ENCODE peak calls at places on chromosomes 5 and 9, in nine cellular contexts. O is PC-3, X is fibroblast of lung, F is HepG2, L is hepatocyte, Z is mammary epithelial cell, P is MM.1S, T is astrocyte, Q is PC-9. Y is an unnamed sample.

GRCh38 chr5:13708906-13709305 is 235.6 kb downstream of the DNAH5 start:
- DNase-seq in X (no peak), T (no peak), P (no peak), O (no peak), Q (no peak), L (no peak), Z (no peak), F (no peak), Y (no peak)

GRCh38 chr5:98121036-98121936 is 652.2 kb upstream of the RGMB start:
- DNase-seq in O (no peak), L (no peak), X (no peak), Q (no peak), F (peak), T (no peak), P (no peak), Z (no peak), Y (no peak)

GRCh38 chr9:132638240-132638639 is 31.5 kb downstream of the DDX31 start:
- DNase-seq in O (peak), Q (no peak), F (no peak), T (no peak), P (no peak), L (no peak), X (peak), Z (no peak), Y (no peak)

GRCh38 chr9:75083188-75083976 is 4.6 kb downstream of the NMRK1 start:
- DNase-seq in L (peak), P (no peak), Z (peak), T (no peak), X (no peak), Q (no peak), F (peak), O (peak), Y (no peak)

GRCh38 chr5:51326844-51327243 is 56.4 kb upstream of the ISL1 start:
- DNase-seq in F (no peak), Q (no peak), T (no peak), X (no peak), O (no peak), L (no peak), P (no peak), Z (peak), Y (no peak)

GRCh38 chr9:125240649-125240999 is 519 bp downstream of the HSPA5 start:
- DNase-seq in Q (no peak), O (peak), Z (peak), P (peak), L (no peak), X (peak), T (no peak), F (peak), Y (no peak)

GRCh38 chr5:178196986-178197385 is 7.3 kb upstream of the HNRNPAB start:
- DNase-seq in Q (no peak), Z (no peak), O (no peak), F (peak), P (no peak), X (no peak), L (no peak), T (no peak), Y (no peak)

GRCh38 chr9:113656771-113657670 is 193.5 kb downstream of the RGS3 start:
- DNase-seq in L (no peak), Z (no peak), Q (no peak), O (no peak), F (peak), X (no peak), T (no peak), P (no peak), Y (no peak)

GRCh38 chr9:129562917-129563316 is 58.0 kb downstream of the C9orf50 start:
- DNase-seq in X (no peak), T (no peak), P (no peak), O (no peak), F (no peak), Q (no peak), Z (no peak), L (no peak), Y (no peak)

GRCh38 chr9:4750021-4750673 is 9.1 kb upstream of the AK3 start:
- DNase-seq in O (peak), F (no peak), X (peak), T (peak), L (peak), Q (no peak), P (peak), Z (peak), Y (no peak)

GRCh38 chr9:22693151-22693550 is 246.5 kb downstream of the DMRTA1 start:
- DNase-seq in L (no peak), X (peak), Z (no peak), P (no peak), T (peak), O (peak), F (no peak), Q (no peak), Y (no peak)

GRCh38 chr5:92468307-92468706 is 1085.2 kb upstream of the ARRDC3 start:
- DNase-seq in F (no peak), Z (no peak), X (no peak), P (no peak), Q (no peak), O (no peak), T (no peak), L (no peak), Y (no peak)

GRCh38 chr5:160262665-160263064 is 33.4 kb downstream of the FABP6 start:
- DNase-seq in F (no peak), T (no peak), Q (no peak), P (no peak), O (no peak), X (no peak), Z (no peak), L (peak), Y (no peak)

GRCh38 chr5:169280286-169280685 is 20.7 kb downstream of the SLIT3 start:
- DNase-seq in F (no peak), T (no peak), L (no peak), Z (no peak), P (no peak), O (no peak), X (no peak), Q (no peak), Y (no peak)

GRCh38 chr5:139571966-139572365 is 10.8 kb downstream of the UBE2D2 start:
- DNase-seq in L (no peak), X (no peak), F (no peak), T (no peak), O (no peak), Q (peak), Z (no peak), P (no peak), Y (no peak)

GRCh38 chr9:85703398-85703797 is 38.4 kb downstream of the AGTPBP1 start:
- DNase-seq in O (no peak), P (no peak), T (peak), X (no peak), Q (no peak), Z (peak), L (no peak), F (no peak), Y (no peak)

GRCh38 chr9:26053954-26054353 is 375.7 kb upstream of the TUSC1 start:
- DNase-seq in Z (no peak), T (no peak), P (no peak), X (no peak), F (no peak), O (no peak), L (no peak), Q (no peak), Y (no peak)

GRCh38 chr5:132003982-132004381 is 7.5 kb downstream of the ACSL6 start:
- DNase-seq in O (no peak), Q (no peak), F (no peak), L (no peak), X (no peak), P (no peak), T (no peak), Z (no peak), Y (no peak)

GRCh38 chr5:60323596-60323995 is 376.4 kb downstream of the DEPDC1B start:
- DNase-seq in Q (no peak), X (no peak), Z (no peak), P (no peak), L (no peak), O (no peak), F (no peak), T (no peak), Y (no peak)

GRCh38 chr5:96909003-96909402 is 26.9 kb upstream of the LNPEP start:
- DNase-seq in O (no peak), P (no peak), X (no peak), F (no peak), T (peak), Q (no peak), Z (no peak), L (no peak), Y (no peak)

GRCh38 chr9:100725376-100725775 is 147.5 kb downstream of the CAVIN4 start:
- DNase-seq in L (no peak), Z (no peak), O (no peak), Q (no peak), X (no peak), T (no peak), P (no peak), F (no peak), Y (no peak)

GRCh38 chr9:134891713-134892112 is 11.1 kb downstream of the FCN2 start:
- DNase-seq in T (no peak), O (no peak), Z (no peak), F (no peak), Q (no peak), L (no peak), P (no peak), X (no peak), Y (no peak)

GRCh38 chr5:16179511-16179935 is at the start of gene MARCHF11:
- DNase-seq in T (no peak), O (no peak), Q (no peak), F (no peak), X (no peak), Z (no peak), P (no peak), L (peak), Y (no peak)

GRCh38 chr5:16179936-16180788 is 571 bp upstream of the MARCHF11 start:
- DNase-seq in Q (no peak), F (no peak), P (no peak), X (no peak), Z (no peak), T (no peak), O (no peak), L (peak), Y (no peak)

GRCh38 chr5:16180789-16181082 is 1.1 kb upstream of the MARCHF11 start:
- DNase-seq in L (no peak), Q (no peak), X (no peak), P (no peak), T (no peak), Z (no peak), F (no peak), O (no peak), Y (no peak)

DNA sequence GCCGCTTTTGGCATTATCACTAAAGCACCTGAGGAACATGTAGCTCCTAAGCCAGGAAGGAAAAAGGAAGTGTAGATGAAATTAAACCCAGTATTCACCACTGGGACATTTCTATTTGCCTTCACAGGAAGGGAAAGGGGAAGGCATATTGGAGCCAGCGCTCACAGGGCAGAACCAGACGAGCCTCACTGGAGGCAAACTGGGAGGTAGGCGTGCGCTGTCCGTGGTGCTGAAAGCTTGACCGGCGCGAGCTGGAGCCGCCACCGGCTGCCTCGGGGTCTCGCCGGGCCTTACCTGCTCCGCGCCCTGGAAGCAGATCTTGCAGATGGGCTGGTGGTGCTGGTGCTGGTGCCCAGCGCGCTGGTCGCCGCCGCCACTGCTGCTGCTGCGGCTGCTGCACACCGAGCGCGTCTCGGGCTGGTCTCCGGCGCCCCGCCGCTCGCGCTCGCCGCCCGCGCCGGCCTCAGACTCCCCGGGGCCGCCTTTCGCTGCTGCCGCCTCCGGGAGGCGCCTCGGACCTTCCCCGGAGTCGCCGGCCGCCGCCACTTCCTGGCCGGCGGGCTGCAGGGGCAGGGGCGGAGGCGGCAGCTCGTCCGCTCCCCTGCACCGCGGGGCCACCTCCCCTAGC is 732 bp downstream of the MARCHF11 start:
- DNase-seq in F (peak), L (peak), Q (no peak), X (peak), P (peak), O (peak), T (peak), Z (peak), Y (no peak)
- TF ChIP-seq EZH2 in F (no peak), L (peak), Q (no peak), X (peak), P (no peak), O (no peak), T (peak), Z (peak), Y (no peak)

GRCh38 chr5:181259974-181260719 is 796 bp downstream of the TRIM52 start:
- DNase-seq in Z (peak), F (no peak), O (no peak), P (no peak), Q (no peak), X (no peak), T (no peak), L (no peak), Y (no peak)

GRCh38 chr5:181260720-181261319 is at the start of gene TRIM52:
- DNase-seq in P (peak), X (peak), Q (peak), F (peak), Z (peak), O (peak), L (peak), T (peak), Y (peak)

GRCh38 chr5:181261320-181262085 is 560 bp upstream of the TRIM52 start:
- DNase-seq in Q (no peak), P (peak), Z (peak), F (peak), O (peak), T (peak), X (peak), L (peak), Y (peak)

GRCh38 chr5:181265092-181265671 is 4.2 kb upstream of the TRIM52 start:
- DNase-seq in Q (no peak), F (no peak), X (no peak), Z (no peak), P (no peak), L (no peak), T (no peak), O (no peak), Y (no peak)

GRCh38 chr5:181263633-181264032 is 2.7 kb upstream of the TRIM52 start:
- DNase-seq in Q (no peak), F (no peak), Z (no peak), P (no peak), X (no peak), L (no peak), O (no peak), T (no peak), Y (no peak)
- H3K27ac ChIP-seq in Q (no peak), F (no peak), Z (no peak), P (no peak), X (no peak), L (no peak), O (no peak), T (no peak), Y (no peak)

DNA sequence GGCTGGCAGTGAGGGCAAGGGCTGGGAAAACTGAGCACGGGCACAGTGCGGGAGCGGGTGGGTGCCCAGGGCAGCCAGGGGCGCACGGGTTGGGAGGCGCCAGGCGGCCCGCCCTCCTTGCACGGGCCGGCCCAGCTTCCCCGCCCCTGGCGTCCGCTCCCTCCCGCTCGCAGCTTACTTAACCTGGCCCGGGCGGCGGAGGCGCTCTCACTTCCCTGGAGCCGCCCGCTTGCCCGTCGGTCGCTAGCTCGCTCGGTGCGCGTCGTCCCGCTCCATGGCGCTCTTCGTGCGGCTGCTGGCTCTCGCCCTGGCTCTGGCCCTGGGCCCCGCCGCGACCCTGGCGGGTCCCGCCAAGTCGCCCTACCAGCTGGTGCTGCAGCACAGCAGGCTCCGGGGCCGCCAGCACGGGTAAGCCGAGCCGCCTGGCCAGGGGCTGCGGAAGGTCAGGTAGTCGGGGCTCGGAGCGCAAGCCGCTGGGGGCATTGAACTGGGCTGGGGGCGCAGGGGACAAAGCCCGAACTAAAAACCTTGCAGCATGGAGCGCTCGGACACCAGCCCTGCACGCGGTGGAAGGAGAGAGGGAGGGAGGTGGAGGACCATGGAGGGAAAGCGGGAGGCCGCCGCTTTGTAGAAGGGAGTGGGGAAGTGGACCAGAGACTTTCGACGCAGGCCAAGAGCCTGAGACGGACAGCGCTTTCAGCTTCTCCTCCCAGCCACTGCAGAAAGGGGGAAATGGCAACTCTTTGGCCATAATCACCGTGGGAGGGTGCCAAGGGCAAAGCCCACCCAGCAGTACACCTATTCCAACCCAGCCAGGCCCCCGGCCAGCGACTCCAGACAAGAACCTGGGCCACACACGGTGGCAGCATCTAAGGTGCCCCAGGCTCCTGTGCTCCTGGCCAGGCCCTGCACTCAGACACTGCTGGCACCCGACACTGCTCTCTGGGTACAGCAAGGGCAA is at the start of gene TGFBI:
- DNase-seq in P (no peak), F (peak), Q (peak), O (peak), Z (peak), T (no peak), X (peak), L (peak), Y (no peak)
- TF ChIP-seq EZH2 in P (no peak), F (no peak), Q (no peak), O (no peak), Z (no peak), T (no peak), X (no peak), L (peak), Y (no peak)

DNA sequence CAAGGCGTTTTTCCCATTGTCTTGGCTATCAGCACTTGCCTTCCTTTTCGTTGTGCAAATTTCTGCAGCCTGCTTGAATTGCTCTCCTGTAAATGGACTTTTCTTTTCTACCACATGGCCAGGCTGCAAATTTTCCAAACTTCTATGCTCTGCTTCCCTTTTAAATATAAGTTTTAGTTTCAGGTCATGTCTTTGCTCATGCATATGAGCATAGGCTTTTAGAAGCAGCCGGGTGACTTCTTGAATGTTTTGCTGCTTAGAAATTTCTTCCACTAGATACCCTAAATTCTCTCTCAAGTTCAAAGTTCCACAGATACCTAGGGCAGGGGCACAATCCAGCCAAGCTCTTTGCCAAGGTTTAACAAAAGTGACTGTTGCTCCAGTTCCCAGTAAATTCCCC is 22.4 kb upstream of the PTPDC1 start:
- DNase-seq in Q (no peak), X (no peak), F (no peak), P (no peak), O (no peak), T (no peak), Z (no peak), L (no peak), Y (no peak)
- H3K27ac ChIP-seq in Q (no peak), X (no peak), F (no peak), P (no peak), O (no peak), T (no peak), Z (no peak), L (no peak), Y (no peak)

DNA sequence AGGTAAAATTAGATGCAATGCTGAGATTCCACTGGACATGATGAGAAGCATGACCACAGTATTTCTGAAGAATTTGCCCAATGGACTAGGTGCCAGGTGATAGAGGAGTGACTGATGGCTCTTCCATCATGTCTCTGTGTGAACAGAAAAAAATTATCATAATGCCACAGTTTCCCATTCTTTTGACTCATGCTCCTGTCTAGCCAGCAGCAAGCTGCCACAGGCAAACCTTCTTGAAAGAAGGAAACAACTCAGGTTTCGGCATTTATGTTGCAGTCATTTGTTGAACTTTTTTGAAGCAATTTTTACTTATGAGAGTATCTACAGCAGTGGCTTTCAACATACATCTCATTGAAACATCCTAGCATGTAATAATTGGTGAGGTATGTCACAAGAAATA is 284.8 kb upstream of the CD180 start:
- DNase-seq in F (no peak), T (no peak), X (no peak), Z (peak), Q (no peak), O (no peak), P (no peak), L (no peak), Y (no peak)
- TF ChIP-seq EZH2 in F (no peak), T (no peak), X (no peak), Z (no peak), Q (no peak), O (no peak), P (no peak), L (no peak), Y (no peak)

GRCh38 chr9:120654278-120654677 is 60.0 kb downstream of the MEGF9 start:
- DNase-seq in F (no peak), Q (no peak), Z (peak), L (no peak), X (no peak), O (no peak), T (no peak), P (no peak), Y (no peak)

GRCh38 chr9:120650352-120650751 is 63.9 kb downstream of the MEGF9 start:
- DNase-seq in L (no peak), X (peak), Z (peak), Q (no peak), T (no peak), P (no peak), F (peak), O (no peak), Y (no peak)

GRCh38 chr9:120655005-120655622 is 59.2 kb downstream of the MEGF9 start:
- DNase-seq in T (peak), O (peak), X (peak), F (no peak), L (no peak), P (peak), Q (peak), Z (peak), Y (no peak)

GRCh38 chr9:120652902-120653301 is 61.4 kb downstream of the MEGF9 start:
- DNase-seq in Q (no peak), O (no peak), T (no peak), X (no peak), L (no peak), P (no peak), Z (no peak), F (no peak), Y (no peak)

DNA sequence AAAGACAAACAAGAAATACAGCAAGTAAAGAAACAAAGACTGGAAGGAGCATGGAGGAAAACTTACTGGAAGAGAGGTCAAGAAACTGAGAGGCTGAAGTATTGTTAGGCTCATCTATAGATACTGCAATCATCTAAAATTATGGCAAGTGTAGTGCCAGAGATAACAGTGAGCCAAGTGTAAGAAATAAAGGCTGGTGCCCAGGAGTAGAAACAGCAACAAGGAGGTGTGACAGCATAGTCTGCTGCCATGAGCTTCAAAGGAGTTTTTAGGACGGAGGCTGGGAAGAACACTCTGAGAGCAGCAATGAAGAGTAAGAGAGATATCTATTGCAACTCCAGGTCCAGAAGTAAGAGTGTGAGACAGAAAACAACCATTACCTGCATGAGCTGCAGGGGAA is 60.5 kb downstream of the MEGF9 start:
- DNase-seq in F (no peak), Z (no peak), O (no peak), Q (no peak), T (no peak), P (no peak), L (no peak), X (no peak), Y (no peak)
- H3K27ac ChIP-seq in F (no peak), Z (no peak), O (no peak), Q (no peak), T (no peak), P (no peak), L (no peak), X (no peak), Y (no peak)

GRCh38 chr5:135034963-135035677 is 1.1 kb upstream of the PITX1 start:
- DNase-seq in F (no peak), Z (no peak), Q (no peak), P (no peak), O (peak), L (no peak), T (no peak), X (no peak), Y (no peak)
- TF ChIP-seq EZH2 in F (no peak), Z (no peak), Q (no peak), P (no peak), O (no peak), L (no peak), T (peak), X (peak), Y (no peak)

Y was measured in HCT116.